ENCODE peak calls at places on chromosomes 4 and X, in four cellular contexts. A is heart left ventricle, X is fibroblast of lung, E is IMR-90. B is an unnamed sample.

GRCh38 chr4:1310031-1310795 is 20.5 kb downstream of the MAEA start:
- DNase-seq in E (peak; percentile 16), X (no peak), A (no peak), B (no peak)

GRCh38 chrX:63513825-63514574 is 162.9 kb upstream of the SPIN4 start:
- DNase-seq in A (no peak), X (peak; percentile 85), E (peak; percentile 80), B (no peak)

GRCh38 chr4:95268819-95269565 is 279.8 kb downstream of the UNC5C start:
- DNase-seq in E (peak; percentile 7), X (peak; percentile 47), A (no peak), B (no peak)

GRCh38 chr4:36288727-36289126 is 7.3 kb downstream of the DTHD1 start:
- DNase-seq in A (no peak), X (peak; percentile 61), E (peak; percentile 3), B (no peak)

GRCh38 chr4:125891597-125892258 is 577.0 kb downstream of the FAT4 start:
- DNase-seq in X (peak; percentile 95), E (peak; percentile 98), A (no peak), B (no peak)

GRCh38 chrX:109475174-109475891 is 6.6 kb downstream of the GUCY2F start:
- DNase-seq in X (peak; percentile 39), E (peak; percentile 34), A (peak; percentile 9), B (peak; percentile 77)

GRCh38 chr4:71711985-71712348 is 71.9 kb downstream of the GC start:
- DNase-seq in A (no peak), E (no peak), X (peak; percentile 67), B (no peak)

GRCh38 chrX:24761306-24761705 is 67.6 kb downstream of the POLA1 start:
- DNase-seq in X (peak; percentile 75), A (no peak), E (no peak), B (no peak)

GRCh38 chr4:184097240-184097619 is 120.4 kb downstream of the ENPP6 start:
- DNase-seq in E (no peak), A (peak; percentile 52), X (no peak), B (peak; percentile 11)

GRCh38 chrX:18961686-18962085 is 22.2 kb downstream of the PHKA2 start:
- DNase-seq in A (no peak), X (peak; percentile 34), E (peak; percentile 63), B (peak; percentile 48)

GRCh38 chrX:39753296-39753996 is 344.3 kb downstream of the BCOR start:
- DNase-seq in X (peak; percentile 66), E (peak; percentile 73), A (no peak), B (no peak)

GRCh38 chr4:110480031-110480549 is 4.1 kb downstream of the ENPEP start:
- DNase-seq in X (peak; percentile 95), A (peak; percentile 7), E (peak; percentile 94), B (no peak)

GRCh38 chrX:275967-276587 is 5.1 kb upstream of the PLCXD1 start:
- DNase-seq in A (peak; percentile 81), E (peak; percentile 37), X (peak; percentile 40), B (peak; percentile 73)

GRCh38 chr4:76968937-76969336 is 19.4 kb downstream of the SEPTIN11 start:
- DNase-seq in A (no peak), E (no peak), X (no peak), B (no peak)

GRCh38 chrX:41923257-41923924 is at the start of gene CASK:
- DNase-seq in X (peak; percentile 86), A (peak; percentile 92), E (peak; percentile 87), B (peak; percentile 98)

GRCh38 chrX:41923925-41924693 is 755 bp upstream of the CASK start:
- DNase-seq in E (peak; percentile 26), A (peak; percentile 7), X (peak; percentile 41), B (peak; percentile 61)

GRCh38 chrX:41922125-41922521 is 1.2 kb downstream of the CASK start:
- DNase-seq in E (peak; percentile 27), A (no peak), X (peak; percentile 39), B (peak; percentile 31)

GRCh38 chrX:41921492-41922124 is 1.7 kb downstream of the CASK start:
- DNase-seq in X (peak; percentile 34), E (peak; percentile 37), A (no peak), B (peak; percentile 78)

DNA sequence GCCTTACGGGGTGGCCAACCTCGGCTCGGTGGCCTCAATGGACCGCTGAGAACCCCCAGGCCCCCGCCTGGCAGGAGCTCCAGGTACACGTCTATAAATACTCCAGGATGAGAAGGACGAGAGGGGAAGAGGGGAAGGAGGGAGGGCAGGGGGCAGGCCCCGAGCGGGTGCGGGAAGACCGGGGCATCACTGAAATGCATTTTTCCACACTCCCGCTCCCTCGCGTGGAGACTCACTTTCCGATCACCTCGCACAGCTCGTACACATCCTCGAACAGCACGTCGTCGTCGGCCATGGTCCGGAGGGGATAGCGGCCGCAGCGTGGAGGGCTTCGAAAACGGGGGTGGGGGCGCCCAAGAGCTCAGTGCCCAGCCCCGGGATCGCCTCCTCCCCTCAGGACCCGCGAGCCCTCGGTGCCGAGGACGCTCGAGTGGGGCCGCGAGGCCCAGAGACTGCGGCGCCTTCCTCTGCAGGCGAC is 621 bp downstream of the CASK start:
- DNase-seq in A (peak; percentile 32), X (peak; percentile 12), E (no peak), B (peak; percentile 71)
- TF ChIP-seq CTCF in A (no peak), X (no peak), E (no peak), B (peak; percentile 16)

GRCh38 chr4:55284331-55284730 is 61.7 kb upstream of the SRD5A3 start:
- DNase-seq in X (no peak), E (no peak), A (no peak), B (no peak)
- H3K9me3 ChIP-seq in X (no peaks in the 10 kb centered on the region), E (peaks cover 3% of the 10 kb centered on the region), A (peaks cover 41% of the 10 kb centered on the region), B (no peaks in the 10 kb centered on the region)

GRCh38 chr4:37489697-37490096 is 196.5 kb downstream of the RELL1 start:
- DNase-seq in A (no peak), X (no peak), E (no peak), B (no peak)

GRCh38 chr4:37487668-37488067 is 198.5 kb downstream of the RELL1 start:
- DNase-seq in X (no peak), E (no peak), A (no peak), B (no peak)

GRCh38 chr4:37486134-37486533 is 200.0 kb downstream of the RELL1 start:
- DNase-seq in A (no peak), X (no peak), E (no peak), B (no peak)

GRCh38 chr4:37490391-37491347 is 195.5 kb downstream of the RELL1 start:
- DNase-seq in E (no peak), X (no peak), A (no peak), B (no peak)
- H3K4me3 ChIP-seq in E (no peak overlapping the region), X (no peak overlapping the region), A (no peak overlapping the region), B (no peak overlapping the region)

GRCh38 chr4:52914051-52914605 is 52.0 kb downstream of the RASL11B start:
- DNase-seq in A (no peak), E (peak; percentile 89), X (peak; percentile 86), B (peak; percentile 85)
- TF ChIP-seq CTCF in A (no peak), E (no peak), X (no peak), B (no peak)

DNA sequence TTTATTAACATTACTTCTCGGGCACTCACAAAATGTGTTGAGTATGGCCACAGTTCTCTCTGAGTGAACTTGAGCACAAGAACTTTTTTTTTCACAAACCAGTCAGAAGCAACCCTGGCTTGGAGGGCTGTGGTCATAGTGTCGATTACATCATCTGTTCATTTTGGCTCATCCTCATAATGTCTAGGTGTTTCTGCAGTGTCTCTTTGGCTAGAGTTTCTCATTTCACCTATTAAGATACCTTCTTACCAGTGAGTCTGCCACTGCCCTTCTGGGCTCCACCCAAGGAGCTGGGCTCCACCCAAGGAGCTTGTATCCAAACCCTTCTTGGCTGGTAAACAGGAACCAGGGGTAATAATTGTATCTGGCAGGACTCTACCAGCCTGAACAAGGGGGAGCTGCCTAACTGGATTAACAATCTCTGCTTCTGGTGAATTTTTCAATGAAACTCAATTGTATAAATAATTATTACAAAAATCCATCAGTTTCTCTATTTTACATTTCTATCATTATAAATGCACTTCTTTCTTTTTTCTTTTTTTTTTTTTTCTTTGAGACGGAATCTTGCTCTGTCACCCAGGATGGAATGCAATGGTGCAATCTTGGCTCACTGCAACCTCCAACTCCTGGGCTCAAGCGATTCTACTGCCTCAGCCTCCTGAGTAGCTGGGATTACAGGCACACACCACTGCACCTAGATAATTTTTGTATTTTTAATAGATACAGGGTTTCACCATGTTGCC is 667.7 kb upstream of the SLIT2 start:
- DNase-seq in A (no peak), E (no peak), X (peak; percentile 42), B (no peak)
- H3K9me3 ChIP-seq in A (no peaks in the 10 kb centered on the region), E (no peaks in the 10 kb centered on the region), X (no peaks in the 10 kb centered on the region), B (no peaks in the 10 kb centered on the region)

B was measured in cardiac muscle cell.